ENCODE peak calls at places on chromosomes 11 and 22, in five cellular contexts. One of them, this sample, is unnamed.

GRCh38 chr11:132850106-132850505 is 682.2 kb downstream of the OPCML start:
- DNase-seq in adrenal gland: no peak
- DNase-seq in neuronal stem cell: no peak
- DNase-seq in HCT116: no peak
- DNase-seq in CD4-positive, CD25-positive, alpha-beta regulatory T cell: no peak
- DNase-seq in this sample: no peak

GRCh38 chr11:34379081-34379480 is 21.3 kb upstream of the ABTB2 start:
- DNase-seq in neuronal stem cell: no peak
- DNase-seq in CD4-positive, CD25-positive, alpha-beta regulatory T cell: no peak
- DNase-seq in adrenal gland: no peak
- DNase-seq in HCT116: no peak
- DNase-seq in this sample: no peak

GRCh38 chr11:107457205-107457557 is 444 bp downstream of the CWF19L2 start:
- DNase-seq in CD4-positive, CD25-positive, alpha-beta regulatory T cell: no peak
- DNase-seq in HCT116: no peak
- DNase-seq in neuronal stem cell: no peak
- DNase-seq in adrenal gland: no peak
- DNase-seq in this sample: no peak

GRCh38 chr22:36790648-36791047 is 14.7 kb upstream of the IFT27 start:
- DNase-seq in neuronal stem cell: no peak
- DNase-seq in CD4-positive, CD25-positive, alpha-beta regulatory T cell: no peak
- DNase-seq in adrenal gland: no peak
- DNase-seq in HCT116: no peak
- DNase-seq in this sample: no peak

GRCh38 chr22:39534092-39534506 is 1.6 kb upstream of the RPS19BP1 start:
- DNase-seq in CD4-positive, CD25-positive, alpha-beta regulatory T cell: no peak
- DNase-seq in adrenal gland: no peak
- DNase-seq in neuronal stem cell: no peak
- DNase-seq in HCT116: no peak
- DNase-seq in this sample: no peak

GRCh38 chr11:31687256-31687655 is 123.9 kb downstream of the PAX6 start:
- DNase-seq in CD4-positive, CD25-positive, alpha-beta regulatory T cell: no peak
- DNase-seq in adrenal gland: no peak
- DNase-seq in neuronal stem cell: no peak
- DNase-seq in HCT116: no peak
- DNase-seq in this sample: no peak

GRCh38 chr11:116466231-116466630 is 306.6 kb downstream of the BUD13 start:
- DNase-seq in HCT116: no peak
- DNase-seq in CD4-positive, CD25-positive, alpha-beta regulatory T cell: no peak
- DNase-seq in adrenal gland: no peak
- DNase-seq in neuronal stem cell: no peak
- DNase-seq in this sample: no peak

GRCh38 chr11:28463826-28464225 is 355.6 kb downstream of the METTL15 start:
- DNase-seq in CD4-positive, CD25-positive, alpha-beta regulatory T cell: no peak
- DNase-seq in adrenal gland: no peak
- DNase-seq in neuronal stem cell: no peak
- DNase-seq in HCT116: no peak
- DNase-seq in this sample: no peak

GRCh38 chr11:68140496-68141246 is 19.5 kb upstream of the CHKA start:
- DNase-seq in adrenal gland: no peak
- DNase-seq in neuronal stem cell: no peak
- DNase-seq in CD4-positive, CD25-positive, alpha-beta regulatory T cell: no peak
- DNase-seq in HCT116: no peak
- DNase-seq in this sample: no peak

GRCh38 chr11:26632691-26633159 is 60.7 kb upstream of the MUC15 start:
- DNase-seq in HCT116: no peak
- DNase-seq in neuronal stem cell: no peak
- DNase-seq in adrenal gland: no peak
- DNase-seq in CD4-positive, CD25-positive, alpha-beta regulatory T cell: no peak
- DNase-seq in this sample: no peak

GRCh38 chr22:25511725-25512124 is 52.8 kb upstream of the GRK3 start:
- DNase-seq in HCT116: no peak
- DNase-seq in neuronal stem cell: no peak
- DNase-seq in CD4-positive, CD25-positive, alpha-beta regulatory T cell: no peak
- DNase-seq in adrenal gland: no peak
- DNase-seq in this sample: no peak

GRCh38 chr11:9601041-9601875 is 27.8 kb downstream of the WEE1 start:
- DNase-seq in CD4-positive, CD25-positive, alpha-beta regulatory T cell: peak; percentile 22
- DNase-seq in adrenal gland: peak; percentile 22
- DNase-seq in HCT116: no peak
- DNase-seq in neuronal stem cell: no peak
- DNase-seq in this sample: no peak

GRCh38 chr11:78164471-78164870 is 24.0 kb downstream of the KCTD21 start:
- DNase-seq in neuronal stem cell: no peak
- DNase-seq in CD4-positive, CD25-positive, alpha-beta regulatory T cell: no peak
- DNase-seq in adrenal gland: no peak
- DNase-seq in HCT116: no peak
- DNase-seq in this sample: no peak

GRCh38 chr22:17131686-17132085 is 10.5 kb upstream of the TMEM121B start:
- DNase-seq in HCT116: no peak
- DNase-seq in adrenal gland: no peak
- DNase-seq in CD4-positive, CD25-positive, alpha-beta regulatory T cell: no peak
- DNase-seq in neuronal stem cell: no peak
- DNase-seq in this sample: no peak

GRCh38 chr22:42959472-42960145 is 55.3 kb downstream of the PACSIN2 start:
- DNase-seq in HCT116: no peak
- DNase-seq in CD4-positive, CD25-positive, alpha-beta regulatory T cell: no peak
- DNase-seq in adrenal gland: peak; percentile 83
- DNase-seq in neuronal stem cell: no peak
- DNase-seq in this sample: peak; percentile 74

GRCh38 chr11:16911186-16911585 is 103.0 kb downstream of the PLEKHA7 start:
- DNase-seq in neuronal stem cell: no peak
- DNase-seq in HCT116: no peak
- DNase-seq in CD4-positive, CD25-positive, alpha-beta regulatory T cell: no peak
- DNase-seq in adrenal gland: no peak
- DNase-seq in this sample: no peak

GRCh38 chr11:128662960-128663359 is 30.9 kb upstream of the FLI1 start:
- DNase-seq in neuronal stem cell: no peak
- DNase-seq in CD4-positive, CD25-positive, alpha-beta regulatory T cell: no peak
- DNase-seq in adrenal gland: no peak
- DNase-seq in HCT116: no peak
- DNase-seq in this sample: no peak

GRCh38 chr22:49329636-49330035 is 498.0 kb downstream of the BRD1 start:
- DNase-seq in CD4-positive, CD25-positive, alpha-beta regulatory T cell: no peak
- DNase-seq in neuronal stem cell: no peak
- DNase-seq in adrenal gland: no peak
- DNase-seq in HCT116: no peak
- DNase-seq in this sample: peak; percentile 11

GRCh38 chr22:46567471-46567870 is 30.1 kb upstream of the CELSR1 start:
- DNase-seq in adrenal gland: no peak
- DNase-seq in HCT116: no peak
- DNase-seq in CD4-positive, CD25-positive, alpha-beta regulatory T cell: no peak
- DNase-seq in neuronal stem cell: no peak
- DNase-seq in this sample: no peak

GRCh38 chr11:67277231-67277961 is 11.1 kb downstream of the GRK2 start:
- DNase-seq in neuronal stem cell: no peak
- DNase-seq in HCT116: no peak
- DNase-seq in CD4-positive, CD25-positive, alpha-beta regulatory T cell: peak; percentile 86
- DNase-seq in adrenal gland: peak; percentile 85
- DNase-seq in this sample: peak; percentile 85

GRCh38 chr11:131916633-131917032 is 546.2 kb downstream of the NTM start:
- DNase-seq in HCT116: no peak
- DNase-seq in CD4-positive, CD25-positive, alpha-beta regulatory T cell: no peak
- DNase-seq in adrenal gland: no peak
- DNase-seq in neuronal stem cell: no peak
- DNase-seq in this sample: no peak

GRCh38 chr11:28153586-28153985 is 45.4 kb downstream of the METTL15 start:
- DNase-seq in neuronal stem cell: no peak
- DNase-seq in HCT116: no peak
- DNase-seq in CD4-positive, CD25-positive, alpha-beta regulatory T cell: no peak
- DNase-seq in adrenal gland: no peak
- DNase-seq in this sample: no peak

GRCh38 chr11:122069946-122070345 is 46.1 kb downstream of the BLID start:
- DNase-seq in neuronal stem cell: peak; percentile 83
- DNase-seq in HCT116: no peak
- DNase-seq in adrenal gland: peak; percentile 79
- DNase-seq in CD4-positive, CD25-positive, alpha-beta regulatory T cell: no peak
- DNase-seq in this sample: no peak

GRCh38 chr22:37545703-37546435 is 14.4 kb upstream of the CDC42EP1 start:
- DNase-seq in HCT116: no peak
- DNase-seq in neuronal stem cell: peak; percentile 77
- DNase-seq in adrenal gland: peak; percentile 98
- DNase-seq in CD4-positive, CD25-positive, alpha-beta regulatory T cell: no peak
- DNase-seq in this sample: peak; percentile 88

GRCh38 chr11:61778920-61779650 is 13.3 kb downstream of the TMEM258 start:
- DNase-seq in neuronal stem cell: no peak
- DNase-seq in HCT116: no peak
- DNase-seq in CD4-positive, CD25-positive, alpha-beta regulatory T cell: no peak
- DNase-seq in adrenal gland: no peak
- DNase-seq in this sample: no peak

GRCh38 chr11:80320226-80320625 is 879.4 kb upstream of the TENM4 start:
- DNase-seq in adrenal gland: no peak
- DNase-seq in HCT116: no peak
- DNase-seq in neuronal stem cell: no peak
- DNase-seq in CD4-positive, CD25-positive, alpha-beta regulatory T cell: no peak
- DNase-seq in this sample: no peak

GRCh38 chr11:118074785-118075184 is 2.1 kb upstream of the TMPRSS4 start:
- DNase-seq in adrenal gland: no peak
- DNase-seq in HCT116: no peak
- DNase-seq in CD4-positive, CD25-positive, alpha-beta regulatory T cell: no peak
- DNase-seq in neuronal stem cell: no peak
- DNase-seq in this sample: no peak
- H3K27me3 ChIP-seq in adrenal gland: no peaks in the 10 kb centered on the region
- H3K27me3 ChIP-seq in HCT116: no peaks in the 10 kb centered on the region
- H3K27me3 ChIP-seq in CD4-positive, CD25-positive, alpha-beta regulatory T cell: no peaks in the 10 kb centered on the region
- H3K27me3 ChIP-seq in neuronal stem cell: no peaks in the 10 kb centered on the region
- H3K27me3 ChIP-seq in this sample: no peaks in the 10 kb centered on the region

GRCh38 chr11:12430351-12430750 is 53.0 kb downstream of the PARVA start:
- DNase-seq in CD4-positive, CD25-positive, alpha-beta regulatory T cell: no peak
- DNase-seq in HCT116: no peak
- DNase-seq in adrenal gland: no peak
- DNase-seq in neuronal stem cell: no peak
- DNase-seq in this sample: no peak
- H3K4me3 ChIP-seq in CD4-positive, CD25-positive, alpha-beta regulatory T cell: no peak overlapping the region
- H3K4me3 ChIP-seq in HCT116: no peak overlapping the region
- H3K4me3 ChIP-seq in adrenal gland: no peak overlapping the region
- H3K4me3 ChIP-seq in neuronal stem cell: no peak overlapping the region
- H3K4me3 ChIP-seq in this sample: no peak overlapping the region

GRCh38 chr11:44308923-44309482 is 936 bp downstream of the ALX4 start:
- DNase-seq in CD4-positive, CD25-positive, alpha-beta regulatory T cell: no peak
- DNase-seq in neuronal stem cell: no peak
- DNase-seq in HCT116: no peak
- DNase-seq in adrenal gland: no peak
- DNase-seq in this sample: no peak
- H3K27me3 ChIP-seq in CD4-positive, CD25-positive, alpha-beta regulatory T cell: peaks cover 32% of the 10 kb centered on the region
- H3K27me3 ChIP-seq in neuronal stem cell: peaks cover 100% of the 10 kb centered on the region
- H3K27me3 ChIP-seq in HCT116: peaks cover 8% of the 10 kb centered on the region
- H3K27me3 ChIP-seq in adrenal gland: peaks cover 93% of the 10 kb centered on the region
- H3K27me3 ChIP-seq in this sample: peaks cover 15% of the 10 kb centered on the region

GRCh38 chr11:123526918-123527317 is 96.8 kb downstream of the GRAMD1B start:
- DNase-seq in adrenal gland: no peak
- DNase-seq in CD4-positive, CD25-positive, alpha-beta regulatory T cell: no peak
- DNase-seq in HCT116: no peak
- DNase-seq in neuronal stem cell: no peak
- DNase-seq in this sample: no peak
- H3K4me3 ChIP-seq in adrenal gland: no peak overlapping the region
- H3K4me3 ChIP-seq in CD4-positive, CD25-positive, alpha-beta regulatory T cell: no peak overlapping the region
- H3K4me3 ChIP-seq in HCT116: no peak overlapping the region
- H3K4me3 ChIP-seq in neuronal stem cell: no peak overlapping the region
- H3K4me3 ChIP-seq in this sample: no peak overlapping the region

GRCh38 chr11:20601221-20601914 is 2.0 kb downstream of the SLC6A5 start:
- DNase-seq in neuronal stem cell: no peak
- DNase-seq in adrenal gland: no peak
- DNase-seq in HCT116: no peak
- DNase-seq in CD4-positive, CD25-positive, alpha-beta regulatory T cell: no peak
- DNase-seq in this sample: no peak
- H3K27me3 ChIP-seq in neuronal stem cell: peaks cover 80% of the 10 kb centered on the region
- H3K27me3 ChIP-seq in adrenal gland: peaks cover 96% of the 10 kb centered on the region
- H3K27me3 ChIP-seq in HCT116: peaks cover 23% of the 10 kb centered on the region
- H3K27me3 ChIP-seq in CD4-positive, CD25-positive, alpha-beta regulatory T cell: peaks cover 48% of the 10 kb centered on the region
- H3K27me3 ChIP-seq in this sample: peaks cover 45% of the 10 kb centered on the region

GRCh38 chr11:111513240-111513605 is 1.0 kb upstream of the BTG4 start:
- DNase-seq in adrenal gland: no peak
- DNase-seq in HCT116: no peak
- DNase-seq in CD4-positive, CD25-positive, alpha-beta regulatory T cell: no peak
- DNase-seq in neuronal stem cell: no peak
- DNase-seq in this sample: no peak
- H3K4me3 ChIP-seq in adrenal gland: no peak overlapping the region
- H3K4me3 ChIP-seq in HCT116: no peak overlapping the region
- H3K4me3 ChIP-seq in CD4-positive, CD25-positive, alpha-beta regulatory T cell: peak overlapping the region; percentile 62
- H3K4me3 ChIP-seq in neuronal stem cell: no peak overlapping the region
- H3K4me3 ChIP-seq in this sample: no peak overlapping the region